ENCODE peak calls at places on chromosomes 7 and 10, in five cellular contexts. S, Z, C, Q and F are unnamed samples.

GRCh38 chr7:77184990-77185389 is 14.6 kb downstream of the FGL2 start:
- DNase-seq in C (no peak), Q (no peak), Z (no peak), S (no peak), F (peak; percentile 14)

GRCh38 chr10:48369501-48369900 is 63.0 kb downstream of the MAPK8 start:
- DNase-seq in C (no peak), S (no peak), Z (no peak), Q (no peak), F (no peak)

GRCh38 chr10:22720667-22721066 is 6.3 kb upstream of the PIP4K2A start:
- DNase-seq in S (no peak), Q (no peak), Z (no peak), C (no peak), F (no peak)

GRCh38 chr7:39651262-39651661 is 27.9 kb downstream of the RALA start:
- DNase-seq in S (peak; percentile 41), Q (no peak), Z (no peak), C (no peak), F (peak; percentile 32)

GRCh38 chr7:2972531-2973161 is 71.0 kb downstream of the CARD11 start:
- DNase-seq in S (no peak), Z (peak; percentile 37), C (no peak), Q (no peak), F (no peak)

GRCh38 chr7:38373155-38373554 is 99.7 kb upstream of the TARP start:
- DNase-seq in Z (no peak), S (no peak), C (no peak), Q (no peak), F (no peak)

GRCh38 chr7:32070406-32071360 is at the start of gene PDE1C:
- DNase-seq in Q (no peak), C (no peak), S (no peak), Z (no peak), F (no peak)

GRCh38 chr7:142104550-142105527 is 6.7 kb upstream of the MGAM2 start:
- DNase-seq in C (peak; percentile 92), S (no peak), Q (no peak), Z (no peak), F (peak; percentile 72)

GRCh38 chr7:47502240-47502877 is 79.6 kb downstream of the TNS3 start:
- DNase-seq in Q (peak; percentile 59), S (no peak), Z (no peak), C (no peak), F (no peak)

GRCh38 chr7:50795831-50796230 is 13.1 kb upstream of the GRB10 start:
- DNase-seq in S (no peak), Q (no peak), Z (no peak), C (peak; percentile 18), F (no peak)

GRCh38 chr7:37076668-37077067 is 352.4 kb upstream of the AOAH start:
- DNase-seq in C (no peak), Z (no peak), S (no peak), Q (no peak), F (no peak)

GRCh38 chr10:75525067-75525466 is 93.6 kb downstream of the LRMDA start:
- DNase-seq in S (no peak), Z (no peak), C (no peak), Q (no peak), F (no peak)

GRCh38 chr10:7545256-7545655 is 121.5 kb downstream of the ITIH5 start:
- DNase-seq in C (no peak), Z (no peak), Q (no peak), S (no peak), F (peak; percentile 27)

GRCh38 chr7:39042706-39043105 is 65.0 kb downstream of the POU6F2 start:
- DNase-seq in S (no peak), Z (no peak), C (no peak), Q (no peak), F (no peak)

GRCh38 chr7:45682836-45683555 is 108.8 kb downstream of the ADCY1 start:
- DNase-seq in Q (peak; percentile 19), Z (no peak), S (no peak), C (no peak), F (peak; percentile 67)

GRCh38 chr7:23191022-23191421 is 9.2 kb downstream of the NUP42 start:
- DNase-seq in Z (no peak), Q (no peak), S (no peak), C (no peak), F (no peak)

GRCh38 chr7:55306331-55306730 is 58.8 kb upstream of the LANCL2 start:
- DNase-seq in S (peak; percentile 7), Z (no peak), Q (no peak), C (peak; percentile 11), F (peak; percentile 51)

GRCh38 chr7:118214051-118214832 is 10.3 kb upstream of the ANKRD7 start:
- DNase-seq in C (peak; percentile 82), S (peak; percentile 37), Z (peak; percentile 86), Q (peak; percentile 90), F (peak; percentile 78)

GRCh38 chr7:114933665-114934064 is 11.8 kb downstream of the MDFIC start:
- DNase-seq in C (no peak), S (no peak), Z (no peak), Q (no peak), F (no peak)

GRCh38 chr10:95755511-95756004 is 405 bp upstream of the ENTPD1 start:
- DNase-seq in S (no peak), Z (no peak), C (peak; percentile 11), Q (peak; percentile 84), F (no peak)

GRCh38 chr10:110852255-110852896 is 19.4 kb upstream of the PDCD4 start:
- DNase-seq in C (peak; percentile 98), Z (no peak), S (no peak), Q (no peak), F (no peak)
- TF ChIP-seq CTCF in C (no peak), Z (no peak), S (no peak), Q (no peak), F (no peak)

DNA sequence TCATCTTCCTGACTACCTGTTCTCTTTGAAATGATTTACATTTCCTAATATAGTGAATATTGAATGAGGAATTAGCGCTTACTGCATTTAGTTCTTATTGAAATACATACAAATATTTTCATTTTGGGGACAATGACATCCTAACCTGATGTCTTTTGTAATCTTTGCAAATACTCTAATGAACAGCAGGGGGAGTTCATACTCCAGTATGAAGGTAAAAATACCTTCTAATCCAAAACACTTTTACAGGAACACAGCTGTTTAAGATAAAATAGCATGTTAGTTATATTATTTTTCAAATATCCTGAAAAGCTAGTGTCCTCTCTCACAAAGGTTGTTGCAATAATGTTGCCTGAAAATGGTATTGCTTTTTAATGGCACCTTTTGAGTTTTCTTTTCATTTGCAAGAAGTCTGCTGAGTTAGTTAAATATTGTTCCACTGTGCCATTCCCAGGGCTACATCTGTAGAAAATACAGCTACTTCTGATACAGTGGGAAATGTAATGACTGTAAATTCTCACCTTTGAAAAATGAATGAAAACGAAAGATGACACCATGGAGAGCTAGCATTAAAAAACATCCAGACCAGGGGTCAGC is 400.0 kb downstream of the PHF14 start:
- DNase-seq in Q (no peak), S (no peak), Z (peak; percentile 16), C (peak; percentile 22), F (peak; percentile 38)
- TF ChIP-seq CTCF in Q (no peak), S (peak; percentile 62), Z (peak; percentile 76), C (peak; percentile 50), F (peak; percentile 50)

DNA sequence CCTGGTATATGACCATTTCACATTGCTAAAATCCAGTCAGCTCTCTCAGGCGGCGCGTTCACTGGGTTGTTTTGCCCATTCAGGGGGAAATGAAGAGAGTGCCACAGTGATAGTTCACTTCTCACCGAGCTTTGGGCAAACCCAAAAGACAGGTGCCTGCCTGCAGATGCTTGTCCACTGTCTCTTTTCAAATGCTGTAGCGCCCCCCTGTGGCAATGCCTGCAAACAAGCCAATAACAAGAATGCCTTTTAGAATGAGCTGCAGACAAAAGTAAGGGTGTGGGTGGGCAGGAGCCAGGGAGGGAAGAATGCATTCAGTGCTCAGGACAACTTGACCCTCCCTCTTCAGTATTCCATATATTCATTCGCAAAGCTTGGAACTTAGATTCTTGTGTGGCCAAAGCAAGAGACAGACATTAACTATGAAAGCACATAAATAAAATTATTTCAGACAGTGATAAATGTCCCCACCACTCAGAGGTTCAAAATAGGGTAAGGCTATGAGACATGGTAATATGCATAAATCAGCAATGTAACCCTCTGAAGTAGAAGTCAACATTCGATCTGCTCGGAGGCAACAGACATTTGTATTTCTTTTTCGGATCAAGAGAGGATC is 86.9 kb downstream of the JAZF1 start:
- DNase-seq in C (peak; percentile 72), Q (peak; percentile 90), S (peak; percentile 77), Z (peak; percentile 47), F (peak; percentile 84)
- TF ChIP-seq CTCF in C (peak; percentile 66), Q (peak; percentile 53), S (peak; percentile 95), Z (peak; percentile 86), F (peak; percentile 66)

GRCh38 chr7:44217133-44217714 is 16.4 kb downstream of the YKT6 start:
- DNase-seq in S (no peak), C (no peak), Z (no peak), Q (peak; percentile 76), F (no peak)

GRCh38 chr7:44217852-44218402 is 17.1 kb downstream of the YKT6 start:
- DNase-seq in Q (peak; percentile 66), Z (no peak), S (no peak), C (no peak), F (no peak)

GRCh38 chr7:44220046-44220720 is 19.4 kb downstream of the YKT6 start:
- DNase-seq in C (no peak), Z (no peak), S (no peak), Q (peak; percentile 73), F (no peak)

GRCh38 chr7:44219371-44220045 is 18.7 kb downstream of the YKT6 start:
- DNase-seq in C (no peak), S (no peak), Q (peak; percentile 69), Z (no peak), F (no peak)

GRCh38 chr7:44218418-44219201 is 17.8 kb downstream of the YKT6 start:
- DNase-seq in C (no peak), Q (peak; percentile 68), Z (peak; percentile 49), S (no peak), F (no peak)
- TF ChIP-seq CTCF in C (peak; percentile 2), Q (no peak), Z (peak; percentile 53), S (no peak), F (no peak)